ENCODE peak calls at places on chromosomes 6 and 20, in five cellular contexts. A is CD8-positive, alpha-beta memory T cell; Y is G401; T is NCI-H1105 treated with DMSO at 0.1 percent for 48 hours; M is HCT116. O is an unnamed sample.

GRCh38 chr20:63329331-63330083 is 31.6 kb downstream of the CHRNA4 start:
- DNase-seq in A (no peak), Y (no peak), T (no peak), M (no peak), O (no peak)

GRCh38 chr6:39952170-39952569 is 17.9 kb upstream of the MOCS1 start:
- DNase-seq in A (no peak), Y (no peak), T (no peak), M (no peak), O (no peak)

GRCh38 chr20:60050193-60050960 is 92.2 kb downstream of the CDH26 start:
- DNase-seq in A (no peak), Y (no peak), T (peak), M (peak), O (no peak)

GRCh38 chr20:3227511-3227910 is 11.5 kb downstream of the SLC4A11 start:
- DNase-seq in A (no peak), Y (no peak), T (no peak), M (no peak), O (no peak)

GRCh38 chr6:36780517-36781210 is 58.6 kb downstream of the CPNE5 start:
- DNase-seq in A (no peak), Y (no peak), T (no peak), M (no peak), O (peak)

GRCh38 chr20:39433461-39433860 is 471.3 kb downstream of the DHX35 start:
- DNase-seq in A (no peak), Y (no peak), T (no peak), M (no peak), O (no peak)

GRCh38 chr6:1267790-1268762 is 43.8 kb upstream of the FOXQ1 start:
- DNase-seq in A (no peak), Y (no peak), T (no peak), M (no peak), O (no peak)

GRCh38 chr6:110102411-110102810 is 77.1 kb downstream of the WASF1 start:
- DNase-seq in A (no peak), Y (no peak), T (no peak), M (no peak), O (no peak)

GRCh38 chr20:53800418-53800817 is 206.8 kb upstream of the ZNF217 start:
- DNase-seq in A (no peak), Y (no peak), T (no peak), M (no peak), O (no peak)

GRCh38 chr6:136210450-136211165 is 39.5 kb downstream of the MTFR2 start:
- DNase-seq in A (no peak), Y (no peak), T (no peak), M (no peak), O (no peak)

GRCh38 chr6:107185570-107185969 is 70.3 kb upstream of the BEND3 start:
- DNase-seq in A (no peak), Y (peak), T (peak), M (no peak), O (no peak)

GRCh38 chr20:54161008-54161820 is 12.6 kb downstream of the CYP24A1 start:
- DNase-seq in A (no peak), Y (no peak), T (no peak), M (no peak), O (no peak)

GRCh38 chr20:35079472-35080347 is 12.9 kb downstream of the TRPC4AP start:
- DNase-seq in A (no peak), Y (no peak), T (no peak), M (no peak), O (no peak)

GRCh38 chr6:144585217-144585814 is 300.2 kb downstream of the UTRN start:
- DNase-seq in A (no peak), Y (peak), T (peak), M (peak), O (peak)

GRCh38 chr6:165858571-165858970 is 195.5 kb upstream of the PDE10A start:
- DNase-seq in A (no peak), Y (no peak), T (no peak), M (no peak), O (no peak)

GRCh38 chr6:2235782-2236495 is 9.5 kb downstream of the GMDS start:
- DNase-seq in A (no peak), Y (no peak), T (no peak), M (no peak), O (no peak)

GRCh38 chr20:45020236-45020886 is 54.0 kb downstream of the STK4 start:
- DNase-seq in A (no peak), Y (no peak), T (no peak), M (no peak), O (no peak)

GRCh38 chr6:127435717-127436220 is 23.4 kb downstream of the KIAA0408 start:
- DNase-seq in A (no peak), Y (no peak), T (no peak), M (no peak), O (no peak)

GRCh38 chr6:55758156-55758942 is 117.0 kb downstream of the BMP5 start:
- DNase-seq in A (no peak), Y (no peak), T (no peak), M (no peak), O (no peak)

GRCh38 chr6:122141246-122141645 is 258.2 kb upstream of the HSF2 start:
- DNase-seq in A (no peak), Y (no peak), T (no peak), M (no peak), O (no peak)

GRCh38 chr6:7165002-7165735 is 57.4 kb downstream of the RREB1 start:
- DNase-seq in A (no peak), Y (no peak), T (no peak), M (no peak), O (no peak)

GRCh38 chr6:144582939-144583613 is 297.9 kb downstream of the UTRN start:
- DNase-seq in A (peak), Y (no peak), T (peak), M (no peak), O (no peak)

GRCh38 chr20:3720068-3720467 is 7.7 kb upstream of the SIGLEC1 start:
- DNase-seq in A (no peak), Y (no peak), T (no peak), M (no peak), O (no peak)

GRCh38 chr20:17967595-17968365 is 814 bp downstream of the SNX5 start:
- DNase-seq in A (no peak), Y (peak), T (peak), M (no peak), O (peak)

GRCh38 chr20:34262488-34263288 is 21.5 kb downstream of the ASIP start:
- DNase-seq in A (no peak), Y (no peak), T (no peak), M (no peak), O (no peak)

GRCh38 chr6:14026831-14027539 is 90.6 kb upstream of the CD83 start:
- DNase-seq in A (no peak), Y (peak), T (no peak), M (no peak), O (no peak)

GRCh38 chr20:47551841-47552240 is 50.2 kb downstream of the NCOA3 start:
- DNase-seq in A (no peak), Y (peak), T (peak), M (no peak), O (no peak)

O was measured in LoVo.